ENCODE peak calls at places on chromosome X, in five cellular contexts. R, V, P, F and M are unnamed samples.

GRCh38 chrX:53686151-53686885 is at the start of gene HUWE1:
- DNase-seq in R (peak), F (peak), P (peak), V (peak), M (peak)

GRCh38 chrX:49072712-49073095 is 1.1 kb downstream of the PRAF2 start:
- DNase-seq in P (no peak), F (no peak), R (no peak), V (no peak), M (no peak)

GRCh38 chrX:10296581-10296980 is 139.8 kb downstream of the CLCN4 start:
- DNase-seq in P (no peak), R (peak), F (no peak), V (no peak), M (no peak)

GRCh38 chrX:16114640-16115039 is 8.7 kb upstream of the GRPR start:
- DNase-seq in F (no peak), V (no peak), P (peak), R (peak), M (no peak)

GRCh38 chrX:3384330-3384729 is 37.9 kb upstream of the MXRA5 start:
- DNase-seq in V (peak), F (no peak), P (no peak), R (no peak), M (no peak)

GRCh38 chrX:139931646-139932076 is 1.2 kb downstream of the ATP11C start:
- DNase-seq in R (no peak), V (no peak), F (no peak), P (no peak), M (no peak)

GRCh38 chrX:11557120-11557519 is 108.6 kb downstream of the ARHGAP6 start:
- DNase-seq in R (peak), V (peak), P (no peak), F (no peak), M (no peak)

GRCh38 chrX:2584659-2585470 is 84.1 kb upstream of the DHRSX start:
- DNase-seq in R (no peak), V (peak), F (peak), P (no peak), M (no peak)

GRCh38 chrX:966396-967070 is 245.9 kb downstream of the CRLF2 start:
- DNase-seq in P (peak), V (no peak), F (no peak), R (no peak), M (no peak)

GRCh38 chrX:54230440-54231148 is 47.5 kb upstream of the FAM120C start:
- DNase-seq in P (no peak), R (peak), V (peak), F (peak), M (no peak)

GRCh38 chrX:2500681-2501151 is at the start of the genes DHRSX and ZBED1:
- DNase-seq in P (no peak), V (no peak), R (no peak), F (no peak), M (no peak)

GRCh38 chrX:41490446-41490845 is 43.3 kb downstream of the NYX start:
- DNase-seq in F (no peak), R (peak), V (no peak), P (no peak), M (no peak)

GRCh38 chrX:42085836-42086235 is 162.5 kb upstream of the CASK start:
- DNase-seq in V (peak), F (no peak), P (no peak), R (no peak), M (no peak)

GRCh38 chrX:53795583-53795982 is 109.1 kb upstream of the HUWE1 start:
- DNase-seq in R (peak), P (no peak), V (peak), F (peak), M (no peak)

GRCh38 chrX:151912780-151913179 is at the start of gene MAGEA4:
- DNase-seq in R (no peak), F (no peak), P (no peak), V (no peak), M (no peak)

GRCh38 chrX:119784747-119785446 is 6.5 kb downstream of the RPL39 start:
- DNase-seq in V (no peak), R (peak), F (peak), P (peak), M (no peak)

GRCh38 chrX:122501652-122502051 is 682.4 kb upstream of the GRIA3 start:
- DNase-seq in F (no peak), R (no peak), V (no peak), P (no peak), M (no peak)

GRCh38 chrX:108018659-108019381 is 26.0 kb upstream of the VSIG1 start:
- DNase-seq in P (no peak), V (no peak), F (no peak), R (no peak), M (no peak)

GRCh38 chrX:136196691-136197155 is 49.4 kb downstream of the FHL1 start:
- DNase-seq in V (no peak), P (no peak), R (no peak), F (no peak), M (no peak)

GRCh38 chrX:153816821-153817220 is 13.5 kb downstream of the PDZD4 start:
- DNase-seq in V (no peak), P (no peak), R (no peak), F (no peak), M (no peak)

GRCh38 chrX:41300758-41301437 is 33.1 kb upstream of the DDX3X start:
- DNase-seq in R (peak), F (no peak), V (peak), P (peak), M (no peak)

GRCh38 chrX:11787564-11787963 is 29.5 kb downstream of the MSL3 start:
- DNase-seq in R (peak), V (peak), P (no peak), F (peak), M (peak)

GRCh38 chrX:36908801-36909403 is 99.3 kb upstream of the FAM47C start:
- DNase-seq in R (peak), P (no peak), V (peak), F (peak), M (no peak)

GRCh38 chrX:124507276-124507675 is 160.9 kb downstream of the SH2D1A start:
- DNase-seq in V (peak), F (no peak), P (no peak), R (no peak), M (no peak)

GRCh38 chrX:50952406-50952805 is 41.9 kb downstream of the BMP15 start:
- DNase-seq in P (no peak), F (no peak), V (peak), R (no peak), M (no peak)

DNA sequence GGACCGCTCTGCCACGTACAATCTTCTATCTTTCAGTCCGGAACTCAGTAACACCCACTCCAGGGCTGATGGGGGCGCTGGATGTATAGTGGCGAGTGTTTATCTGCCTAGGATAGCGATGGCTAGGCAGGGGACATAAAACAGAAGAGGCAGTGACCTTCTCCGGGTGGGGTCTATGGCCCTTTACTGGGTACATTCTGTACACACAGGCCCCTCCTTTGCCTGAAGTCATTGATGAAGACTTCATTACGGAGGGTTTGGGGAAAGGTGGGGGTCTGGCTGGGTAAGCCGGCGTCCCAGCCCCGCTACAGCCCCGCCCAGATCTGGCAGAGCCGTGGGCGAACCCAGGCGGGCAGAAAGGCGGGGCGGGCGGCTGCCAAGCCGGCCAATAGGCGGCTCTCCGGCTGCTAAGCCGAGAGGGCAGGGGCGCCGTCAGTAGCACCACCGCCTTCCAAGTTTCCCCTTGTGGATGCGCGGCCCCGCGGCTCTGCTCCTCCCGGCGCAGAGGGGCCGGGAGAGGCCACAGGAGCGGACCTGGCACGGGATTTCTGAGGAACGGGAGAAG is at the start of gene CHST7:
- DNase-seq in P (peak), V (peak), F (peak), R (peak), M (peak)
- H3K27ac ChIP-seq in P (no peak), V (no peak), F (no peak), R (peak), M (no peak)

DNA sequence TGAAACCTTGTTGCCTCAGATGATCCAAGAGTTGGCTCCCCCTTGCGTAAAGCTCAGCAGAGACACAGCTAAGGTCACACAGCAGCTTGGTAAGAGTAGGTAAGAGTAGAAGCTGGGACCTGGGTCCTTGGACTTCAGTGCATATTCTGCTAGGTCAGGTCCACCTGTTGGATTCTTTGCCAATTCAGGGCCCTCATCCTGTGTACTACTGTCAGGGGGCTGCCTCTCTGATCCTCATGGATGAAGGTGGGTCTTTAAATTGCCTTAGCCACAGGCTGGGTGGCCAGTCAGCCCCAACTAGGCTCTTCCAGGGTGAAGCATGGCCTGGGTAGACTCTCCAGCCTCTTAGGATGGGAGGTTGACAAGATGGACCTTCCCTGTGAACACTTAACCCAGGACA is 155.8 kb downstream of the AMMECR1 start:
- DNase-seq in P (no peak), R (no peak), F (no peak), V (no peak), M (no peak)
- H3K27ac ChIP-seq in P (no peak), R (no peak), F (no peak), V (no peak), M (no peak)

DNA sequence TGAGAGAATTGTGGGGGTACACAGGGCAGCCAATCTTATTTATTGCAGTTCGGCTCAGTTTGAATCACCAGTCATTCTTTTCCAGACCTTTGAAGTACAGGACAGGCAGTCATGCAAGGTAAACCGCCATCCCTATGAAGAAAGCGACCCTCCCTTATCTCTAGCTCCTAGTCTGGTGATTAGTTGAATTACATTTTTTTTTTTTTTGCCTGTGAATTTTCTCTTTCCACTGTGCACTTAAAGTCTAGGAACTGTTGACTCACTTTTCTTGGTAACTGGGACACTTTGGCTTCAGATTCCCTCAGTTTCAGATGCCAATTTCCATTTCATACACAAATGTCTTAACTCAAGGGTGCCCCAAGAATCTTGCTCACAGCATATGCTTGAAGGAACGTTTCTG is 82.4 kb upstream of the FAM9C start:
- DNase-seq in R (no peak), P (no peak), F (no peak), V (no peak), M (no peak)
- H3K27ac ChIP-seq in R (no peak), P (no peak), F (no peak), V (no peak), M (no peak)

DNA sequence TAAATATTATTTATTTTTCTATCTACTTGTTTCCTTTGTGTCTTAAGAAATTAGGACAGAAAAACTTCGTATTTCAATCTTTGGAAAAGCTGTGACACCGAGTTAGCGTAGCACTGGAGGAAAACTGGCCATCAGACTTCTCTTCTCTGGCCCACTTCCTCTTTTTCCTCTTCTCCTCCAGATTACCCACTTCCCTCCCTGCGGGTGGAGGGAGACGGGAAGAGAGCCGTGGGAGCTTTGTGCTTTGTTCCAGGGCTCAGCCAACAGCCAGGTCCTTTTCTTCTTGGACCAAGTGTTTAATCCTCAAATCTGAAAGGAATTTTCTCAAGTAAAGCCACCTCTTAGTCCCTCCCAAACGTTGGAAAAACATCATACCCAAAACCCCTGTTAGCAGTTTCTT is 29.7 kb downstream of the OFD1 start:
- DNase-seq in V (no peak), F (no peak), P (no peak), R (no peak), M (no peak)
- H3K27ac ChIP-seq in V (no peak), F (no peak), P (no peak), R (no peak), M (peak)

GRCh38 chrX:148498067-148498466 is 2.4 kb upstream of the AFF2 start:
- DNase-seq in V (no peak), F (no peak), P (no peak), R (no peak), M (no peak)
- H3K27ac ChIP-seq in V (no peak), F (no peak), P (no peak), R (no peak), M (no peak)